ENCODE peak calls at places on chromosomes 4 and X, in four cellular contexts. O, U, Z and G are unnamed samples.

GRCh38 chrX:68808686-68809357 is 20.0 kb upstream of the EFNB1 start:
- DNase-seq in U (no peak), O (peak), Z (no peak), G (no peak)

GRCh38 chrX:114841051-114841450 is 176.4 kb downstream of the IL13RA2 start:
- DNase-seq in O (no peak), U (no peak), Z (no peak), G (no peak)

GRCh38 chrX:114964374-114964773 is 53.0 kb downstream of the IL13RA2 start:
- DNase-seq in Z (no peak), O (no peak), U (no peak), G (no peak)

GRCh38 chr4:577499-578450 is 1.7 kb upstream of the TMEM271 start:
- DNase-seq in U (peak), O (peak), Z (no peak), G (no peak)

GRCh38 chrX:2848806-2849420 is 20.2 kb downstream of the GYG2 start:
- DNase-seq in U (no peak), O (peak), Z (no peak), G (no peak)

GRCh38 chr4:102405706-102406510 is 60.6 kb upstream of the SLC39A8 start:
- DNase-seq in O (no peak), Z (no peak), U (no peak), G (no peak)

GRCh38 chrX:34404386-34405070 is 252.6 kb downstream of the TMEM47 start:
- DNase-seq in U (no peak), O (no peak), Z (no peak), G (no peak)

GRCh38 chrX:86066998-86067397 is 19.6 kb upstream of the CHM start:
- DNase-seq in U (no peak), Z (no peak), O (no peak), G (no peak)

GRCh38 chr4:145507636-145508035 is 26.0 kb downstream of the SMAD1 start:
- DNase-seq in U (no peak), Z (no peak), O (no peak), G (no peak)

GRCh38 chrX:82816001-82816400 is 692.1 kb upstream of the POU3F4 start:
- DNase-seq in O (no peak), Z (no peak), U (no peak), G (no peak)

GRCh38 chrX:38154340-38154739 is 66.3 kb downstream of the SRPX start:
- DNase-seq in U (no peak), O (no peak), Z (no peak), G (no peak)

GRCh38 chr4:147733614-147734344 is 1.9 kb downstream of the ARHGAP10 start:
- DNase-seq in U (no peak), O (peak), Z (no peak), G (no peak)

GRCh38 chrX:39678914-39679313 is 418.8 kb downstream of the BCOR start:
- DNase-seq in O (no peak), U (no peak), Z (no peak), G (no peak)

GRCh38 chr4:13998850-13999249 is 371.3 kb upstream of the BOD1L1 start:
- DNase-seq in Z (no peak), U (no peak), O (no peak), G (no peak)

GRCh38 chr4:117134386-117134785 is 49.0 kb upstream of the TRAM1L1 start:
- DNase-seq in U (no peak), Z (no peak), O (peak), G (no peak)

GRCh38 chrX:1416327-1416784 is 24.4 kb upstream of the SLC25A6 start:
- DNase-seq in U (peak), Z (no peak), O (no peak), G (no peak)

GRCh38 chrX:1407035-1407434 is 15.1 kb upstream of the SLC25A6 start:
- DNase-seq in O (no peak), Z (no peak), U (no peak), G (no peak)

GRCh38 chrX:1416965-1417760 is 25.2 kb upstream of the SLC25A6 start:
- DNase-seq in Z (no peak), U (peak), O (no peak), G (no peak)

GRCh38 chrX:1412551-1413161 is 20.7 kb upstream of the SLC25A6 start:
- DNase-seq in U (peak), O (no peak), Z (no peak), G (no peak)

GRCh38 chrX:1411331-1411730 is 19.4 kb upstream of the SLC25A6 start:
- DNase-seq in O (no peak), U (peak), Z (no peak), G (no peak)
- H3K27ac ChIP-seq in O (no peak), U (no peak), Z (no peak), G (no peak)

GRCh38 chrX:19344207-19344534 is 444 bp downstream of the PDHA1 start:
- DNase-seq in U (peak), Z (no peak), O (no peak), G (no peak)
- H3K27ac ChIP-seq in U (peak), Z (peak), O (peak), G (peak)

GRCh38 chr4:69835766-69836165 is 24.2 kb downstream of the SULT1E1 start:
- DNase-seq in O (no peak), Z (no peak), U (no peak), G (no peak)

GRCh38 chr4:69831270-69831627 is 28.7 kb downstream of the SULT1E1 start:
- DNase-seq in U (no peak), O (no peak), Z (no peak), G (no peak)

GRCh38 chr4:69831646-69832325 is 28.2 kb downstream of the SULT1E1 start:
- DNase-seq in O (no peak), U (no peak), Z (no peak), G (peak)

GRCh38 chr4:69832326-69833030 is 27.5 kb downstream of the SULT1E1 start:
- DNase-seq in O (peak), U (no peak), Z (no peak), G (no peak)

GRCh38 chr4:69833251-69833650 is 26.7 kb downstream of the SULT1E1 start:
- DNase-seq in U (no peak), Z (no peak), O (no peak), G (no peak)
- H3K27ac ChIP-seq in U (no peak), Z (no peak), O (no peak), G (no peak)

GRCh38 chrX:19852014-19853005 is 35.1 kb downstream of the SH3KBP1 start:
- DNase-seq in U (no peak), Z (no peak), O (no peak), G (no peak)

GRCh38 chrX:19860571-19860970 is 26.8 kb downstream of the SH3KBP1 start:
- DNase-seq in U (no peak), O (no peak), Z (no peak), G (no peak)

GRCh38 chrX:19857131-19857530 is 30.3 kb downstream of the SH3KBP1 start:
- DNase-seq in O (no peak), Z (no peak), U (no peak), G (no peak)

GRCh38 chrX:19855700-19856381 is 31.6 kb downstream of the SH3KBP1 start:
- DNase-seq in U (no peak), O (no peak), Z (no peak), G (no peak)
- H3K27ac ChIP-seq in U (no peak), O (no peak), Z (no peak), G (no peak)

GRCh38 chr4:24559032-24559821 is 25.1 kb downstream of the DHX15 start:
- DNase-seq in O (no peak), Z (no peak), U (no peak), G (no peak)

GRCh38 chr4:24561438-24562139 is 22.8 kb downstream of the DHX15 start:
- DNase-seq in Z (no peak), U (no peak), O (no peak), G (no peak)

GRCh38 chr4:24557036-24558022 is 27.0 kb downstream of the DHX15 start:
- DNase-seq in O (no peak), U (no peak), Z (no peak), G (no peak)

GRCh38 chr4:24559889-24560288 is 24.5 kb downstream of the DHX15 start:
- DNase-seq in O (no peak), U (no peak), Z (no peak), G (no peak)

DNA sequence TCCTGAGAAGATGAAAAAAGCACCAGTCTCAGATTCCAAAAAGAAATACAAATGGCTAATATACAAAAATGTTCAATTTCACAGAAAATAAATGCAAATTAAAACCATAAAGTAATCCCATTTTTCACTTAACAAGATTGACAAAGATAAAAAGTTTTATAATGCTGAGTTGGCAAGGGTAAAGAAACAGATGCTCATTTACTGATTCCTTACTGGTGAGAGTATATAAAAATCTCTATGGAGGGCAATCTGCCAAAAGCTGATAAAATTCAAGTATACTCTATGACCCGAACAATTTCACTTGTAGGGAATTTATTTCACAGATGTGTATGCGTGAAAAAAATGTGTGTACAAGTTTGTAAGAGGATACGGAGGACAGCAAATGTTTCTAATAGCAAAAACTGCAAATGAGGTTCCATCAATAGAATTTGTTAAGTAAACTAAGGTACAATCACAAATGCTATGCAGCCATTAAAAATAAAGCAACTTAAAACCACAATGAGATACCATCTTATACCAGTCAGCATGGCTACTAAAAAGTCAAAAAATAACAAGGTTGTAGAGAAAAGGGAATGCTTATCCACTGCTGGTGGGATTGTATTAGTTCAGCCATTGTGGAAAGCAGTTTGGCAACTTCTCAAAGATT is 23.5 kb downstream of the DHX15 start:
- DNase-seq in Z (no peak), U (no peak), O (no peak), G (no peak)
- H3K27ac ChIP-seq in Z (no peak), U (no peak), O (no peak), G (no peak)

DNA sequence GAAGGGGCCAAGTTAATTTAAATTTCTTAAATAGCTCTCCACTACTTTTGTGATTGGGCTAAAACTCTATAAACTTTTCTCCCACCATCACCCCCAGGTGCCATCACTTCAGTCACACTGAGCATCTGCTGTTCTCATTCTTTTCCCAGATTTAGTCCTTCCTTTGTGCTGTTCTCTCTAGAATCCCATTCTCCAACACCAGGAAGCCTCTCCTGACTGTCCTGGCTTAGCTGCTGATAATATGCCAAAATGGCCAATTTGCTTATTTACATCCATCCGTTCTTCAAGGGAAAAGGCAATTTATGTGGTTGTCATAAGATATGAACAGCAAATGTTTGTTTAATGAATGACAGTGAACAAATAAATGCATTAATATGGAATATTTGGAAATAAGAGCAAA is 44.1 kb downstream of the FGFBP1 start:
- DNase-seq in U (no peak), Z (no peak), O (no peak), G (no peak)
- H3K27ac ChIP-seq in U (no peak), Z (no peak), O (no peak), G (no peak)

GRCh38 chr4:169757575-169758184 is at the start of gene HPF1:
- DNase-seq in Z (peak), U (peak), O (peak), G (peak)

DNA sequence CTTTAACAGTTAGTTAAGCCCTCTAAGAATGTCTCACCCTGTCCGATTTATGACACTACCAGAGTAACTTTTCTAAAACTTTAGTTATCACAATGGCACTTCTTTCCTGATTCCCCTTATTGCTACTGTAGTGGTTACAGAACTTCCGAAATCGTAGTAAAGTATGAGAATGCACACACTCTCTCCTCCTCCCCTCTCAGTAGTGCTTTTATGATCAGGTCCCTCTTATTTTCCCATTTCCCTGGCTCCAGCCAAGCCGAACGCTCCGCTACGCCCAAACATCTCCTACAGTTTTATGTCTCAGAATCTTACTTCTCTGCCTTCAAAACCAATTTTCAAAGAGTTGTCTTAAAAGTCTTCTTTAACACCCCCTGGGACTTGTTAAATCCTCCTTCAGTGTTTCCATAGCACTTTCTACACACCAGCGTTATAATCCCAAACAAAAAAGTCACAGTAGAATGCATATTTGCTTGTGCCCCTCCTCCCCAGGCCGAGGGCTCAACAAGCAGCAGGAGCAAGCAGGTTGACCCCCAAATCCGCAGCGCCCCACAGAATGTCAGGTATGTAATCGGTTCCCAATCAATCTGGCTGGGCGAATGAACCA is 671 bp downstream of the HPF1 start:
- DNase-seq in Z (no peak), O (no peak), U (no peak), G (no peak)
- H3K27ac ChIP-seq in Z (peak), O (peak), U (peak), G (peak)

GRCh38 chr4:150123073-150123472 is 44.8 kb downstream of the DCLK2 start:
- DNase-seq in U (no peak), O (no peak), Z (no peak), G (no peak)

GRCh38 chr4:150117094-150117493 is 38.8 kb downstream of the DCLK2 start:
- DNase-seq in O (no peak), U (peak), Z (no peak), G (no peak)

GRCh38 chr4:150117629-150118028 is 39.4 kb downstream of the DCLK2 start:
- DNase-seq in O (no peak), U (no peak), Z (no peak), G (no peak)

GRCh38 chr4:150116506-150116905 is 38.3 kb downstream of the DCLK2 start:
- DNase-seq in Z (no peak), O (no peak), U (no peak), G (no peak)

GRCh38 chr4:150119492-150119891 is 41.2 kb downstream of the DCLK2 start:
- DNase-seq in Z (no peak), U (no peak), O (no peak), G (no peak)
- H3K27ac ChIP-seq in Z (no peak), U (no peak), O (no peak), G (no peak)

DNA sequence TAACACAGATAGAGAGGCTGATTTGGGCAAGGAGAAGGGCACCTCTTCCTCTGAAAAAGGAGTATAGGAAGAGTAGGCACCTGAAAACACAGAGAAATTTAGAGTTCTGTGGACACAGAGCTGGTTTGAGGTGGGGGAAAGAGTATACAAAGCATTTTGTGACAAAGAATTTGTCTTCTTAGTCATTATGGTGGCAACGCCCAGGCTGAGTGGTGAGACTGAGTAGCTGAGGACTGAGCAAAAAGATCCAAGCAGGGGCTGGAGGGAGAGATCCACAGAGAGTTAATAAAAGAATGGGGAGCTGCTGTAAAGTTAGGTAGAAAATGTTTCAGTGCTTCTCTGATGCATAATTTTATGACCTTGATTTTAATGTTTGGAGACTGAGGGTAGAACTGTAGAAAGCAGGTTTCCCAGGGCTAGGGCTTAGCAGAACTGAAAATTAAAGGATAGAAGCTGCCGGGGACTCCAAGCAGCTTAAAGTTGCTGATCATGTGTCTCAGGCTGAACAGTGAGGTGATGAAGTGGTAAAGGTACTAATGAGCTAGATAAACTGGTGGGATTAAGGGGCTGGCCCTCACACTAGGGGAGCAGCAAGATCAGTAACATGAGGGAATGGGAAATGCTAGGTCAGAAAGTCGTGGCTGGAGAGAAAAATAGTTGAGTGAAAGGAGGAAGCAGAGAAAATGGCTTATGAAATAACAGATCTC is 118.9 kb downstream of the CEP44 start:
- DNase-seq in U (no peak), Z (no peak), O (peak), G (no peak)
- H3K27ac ChIP-seq in U (no peak), Z (no peak), O (no peak), G (no peak)